ENCODE peak calls at places on chromosomes 5 and 9, in eight cellular contexts. A is mesothelial cell of epicardium, Y is tibial nerve, R is MCF 10A, H is uterus, G is astrocyte, T is lower leg skin, O is fibroblast of lung. W is an unnamed sample.

GRCh38 chr9:132988244-132989013 is 9.9 kb downstream of the GFI1B start:
- DNase-seq in O (no peak), A (no peak), Y (no peak), T (no peak), H (no peak), G (no peak), R (no peak), W (no peak)

GRCh38 chr9:69495331-69495730 is 170.3 kb downstream of the ENTREP1 start:
- DNase-seq in Y (no peak), A (no peak), G (no peak), R (no peak), T (no peak), O (no peak), H (no peak), W (no peak)

GRCh38 chr5:40691894-40692293 is 12.2 kb downstream of the PTGER4 start:
- DNase-seq in O (no peak), Y (no peak), H (no peak), R (no peak), A (no peak), T (no peak), G (no peak), W (no peak)

GRCh38 chr5:180142008-180142803 is 66.8 kb downstream of the RASGEF1C start:
- DNase-seq in A (peak; percentile 22), R (no peak), Y (no peak), T (peak; percentile 5), H (no peak), O (no peak), G (no peak), W (no peak)

GRCh38 chr9:130040901-130041647 is 1.9 kb downstream of the FNBP1 start:
- DNase-seq in G (no peak), R (no peak), Y (no peak), A (no peak), O (no peak), H (no peak), T (no peak), W (no peak)

GRCh38 chr9:97564291-97565175 is 63.1 kb downstream of the TMOD1 start:
- DNase-seq in O (peak; percentile 79), R (peak; percentile 57), A (no peak), T (peak; percentile 60), G (peak; percentile 52), Y (peak; percentile 77), H (peak; percentile 82), W (peak; percentile 78)

GRCh38 chr9:133475292-133475941 is 3.5 kb downstream of the SLC2A6 start:
- DNase-seq in A (no peak), O (no peak), R (no peak), G (no peak), Y (no peak), H (no peak), T (no peak), W (no peak)

GRCh38 chr9:72355153-72355552 is 9.9 kb downstream of the ZFAND5 start:
- DNase-seq in O (no peak), Y (no peak), T (no peak), H (no peak), A (no peak), G (no peak), R (no peak), W (no peak)

GRCh38 chr9:135029871-135030710 is 57.4 kb upstream of the OLFM1 start:
- DNase-seq in T (no peak), A (no peak), O (no peak), H (no peak), R (no peak), G (no peak), Y (no peak), W (no peak)

GRCh38 chr9:37350486-37351190 is 71.9 kb upstream of the GRHPR start:
- DNase-seq in O (no peak), G (peak; percentile 70), Y (no peak), R (peak; percentile 29), A (no peak), H (no peak), T (no peak), W (peak; percentile 78)

GRCh38 chr9:17810728-17811634 is 232.1 kb downstream of the SH3GL2 start:
- DNase-seq in R (peak; percentile 78), A (peak; percentile 65), T (peak; percentile 43), G (peak; percentile 7), Y (peak; percentile 73), H (peak; percentile 71), O (peak; percentile 79), W (peak; percentile 66)

GRCh38 chr5:146560205-146560812 is 44.3 kb upstream of the GPR151 start:
- DNase-seq in R (no peak), H (no peak), T (no peak), O (no peak), Y (no peak), G (peak; percentile 65), A (no peak), W (peak; percentile 5)

GRCh38 chr9:114925672-114926071 is 4.7 kb downstream of the TNFSF8 start:
- DNase-seq in T (no peak), Y (no peak), R (no peak), H (no peak), O (no peak), G (no peak), A (no peak), W (no peak)

GRCh38 chr9:7259544-7260241 is 501.9 kb downstream of the KDM4C start:
- DNase-seq in H (no peak), A (no peak), R (peak; percentile 8), O (no peak), T (no peak), Y (no peak), G (no peak), W (no peak)

GRCh38 chr9:135698236-135698635 is 1.0 kb downstream of the SOHLH1 start:
- DNase-seq in H (no peak), T (no peak), A (no peak), O (no peak), G (no peak), Y (no peak), R (no peak), W (no peak)

GRCh38 chr5:61882901-61883500 is 423.0 kb upstream of the KIF2A start:
- DNase-seq in T (no peak), R (no peak), H (no peak), G (no peak), O (no peak), Y (no peak), A (no peak), W (no peak)

DNA sequence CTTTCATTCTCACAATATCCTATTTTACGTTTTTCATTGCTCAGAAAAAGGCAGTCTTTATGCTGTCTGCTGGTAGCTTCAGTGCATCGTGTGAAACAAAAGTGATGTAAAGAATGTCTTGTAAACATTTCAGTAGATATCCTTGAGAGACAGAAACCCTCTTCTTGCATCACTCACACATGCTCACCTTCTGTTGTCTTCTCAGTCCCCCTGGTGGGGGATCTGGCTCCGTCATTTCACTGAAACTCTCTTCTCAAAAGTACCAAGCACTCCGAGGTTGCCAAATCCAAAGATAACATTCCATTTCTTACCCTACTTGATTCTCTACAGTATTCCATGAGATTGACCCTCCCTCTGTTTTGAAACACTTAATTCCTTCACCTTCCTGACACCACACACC is 46.1 kb upstream of the PCA3 start:
- DNase-seq in O (no peak), H (no peak), R (no peak), G (no peak), Y (no peak), T (no peak), A (no peak), W (no peak)
- TF ChIP-seq CTCF in O (no peak), H (no peak), R (no peak), G (no peak), Y (no peak), T (no peak), A (no peak), W (no peak)

DNA sequence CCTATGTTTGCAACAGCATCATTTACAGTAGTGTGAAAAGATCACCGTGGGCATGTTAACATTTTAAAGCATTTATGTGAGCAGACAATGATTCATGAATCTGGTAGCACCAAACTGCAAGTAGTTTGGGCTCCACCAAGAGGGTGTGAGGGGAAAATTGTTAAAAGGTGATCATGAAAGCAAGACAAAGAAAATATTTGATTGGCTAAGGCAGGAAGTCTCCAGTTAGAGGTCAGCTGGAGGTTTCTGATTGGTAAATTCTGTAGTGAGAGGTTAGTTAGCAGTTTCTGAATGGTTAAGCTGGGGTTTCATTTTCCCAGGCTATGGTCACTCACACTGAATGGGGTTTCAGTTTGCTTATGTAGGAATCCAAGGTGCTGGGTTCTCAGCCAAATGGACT is 13.5 kb upstream of the DRD1 start:
- DNase-seq in O (no peak), A (no peak), T (no peak), R (peak; percentile 30), Y (no peak), H (no peak), G (no peak), W (no peak)
- TF ChIP-seq CTCF in O (no peak), A (no peak), T (no peak), R (peak; percentile 14), Y (no peak), H (no peak), G (no peak), W (peak; percentile 3)

GRCh38 chr5:39009280-39009679 is 64.9 kb downstream of the RICTOR start:
- DNase-seq in H (no peak), T (no peak), O (no peak), Y (no peak), G (no peak), R (no peak), A (no peak), W (no peak)

GRCh38 chr5:39001683-39002082 is 72.5 kb downstream of the RICTOR start:
- DNase-seq in T (no peak), G (no peak), Y (no peak), O (no peak), R (no peak), H (no peak), A (no peak), W (no peak)

GRCh38 chr5:39009981-39010380 is 64.2 kb downstream of the RICTOR start:
- DNase-seq in A (no peak), R (no peak), H (no peak), T (no peak), G (no peak), O (no peak), Y (no peak), W (no peak)

GRCh38 chr5:39006650-39007049 is 67.5 kb downstream of the RICTOR start:
- DNase-seq in A (no peak), G (no peak), T (no peak), H (no peak), O (no peak), Y (no peak), R (no peak), W (no peak)

DNA sequence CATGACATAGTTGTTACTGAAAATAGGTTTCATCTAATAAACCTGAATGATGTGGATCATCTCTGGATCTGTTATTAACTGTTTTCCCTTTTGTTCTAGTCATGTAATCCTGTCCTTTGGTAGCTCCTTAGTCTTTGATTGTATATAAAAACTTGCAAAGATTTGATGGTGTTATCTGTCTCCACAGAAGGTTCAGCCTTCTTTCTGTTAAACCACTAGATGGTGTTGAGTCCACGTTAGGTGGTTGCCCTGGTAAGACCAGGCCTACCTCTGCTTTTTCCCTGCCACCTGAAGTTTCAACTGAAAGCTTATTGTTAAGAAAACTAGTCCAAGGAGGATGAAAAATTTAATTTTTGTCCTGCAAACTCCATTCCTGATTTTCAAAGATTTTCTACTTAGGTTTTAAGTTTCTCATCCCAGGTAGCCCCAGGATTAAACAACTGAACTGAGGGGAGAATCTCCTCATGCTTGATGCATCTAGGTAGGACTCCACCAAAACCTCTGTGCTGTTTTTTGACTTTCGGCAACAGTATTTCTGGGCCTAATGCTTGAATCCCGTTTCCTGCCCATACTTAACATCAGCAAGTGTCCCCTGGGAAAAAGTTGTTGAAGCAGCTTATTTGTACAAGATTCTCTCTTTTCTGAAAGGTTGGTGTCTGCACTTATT is 68.5 kb downstream of the RICTOR start:
- DNase-seq in Y (no peak), T (no peak), O (peak; percentile 31), A (no peak), G (no peak), R (peak; percentile 37), H (no peak), W (peak; percentile 22)
- TF ChIP-seq CTCF in Y (no peak), T (no peak), O (no peak), A (no peak), G (peak; percentile 4), R (peak; percentile 41), H (peak; percentile 39), W (no peak)

GRCh38 chr9:131557855-131558548 is 12.7 kb downstream of the PRRT1B start:
- DNase-seq in G (no peak), A (no peak), R (no peak), Y (no peak), T (no peak), O (no peak), H (no peak), W (no peak)
- TF ChIP-seq CTCF in G (no peak), A (no peak), R (no peak), Y (no peak), T (no peak), O (no peak), H (no peak), W (no peak)